ENCODE peak calls at places on chromosomes 1 and 21, in five cellular contexts. I, N, V, A and E are unnamed samples.

GRCh38 chr1:35555601-35556477 is 1.4 kb downstream of the KIAA0319L start:
- DNase-seq in I (no peak), V (no peak), A (no peak), N (no peak), E (no peak)

GRCh38 chr1:214816603-214817002 is 213.6 kb downstream of the CENPF start:
- DNase-seq in I (no peak), N (no peak), V (no peak), A (no peak), E (no peak)

GRCh38 chr1:191533254-191533653 is 625.0 kb upstream of the RGS18 start:
- DNase-seq in N (no peak), A (no peak), V (no peak), I (no peak), E (no peak)

GRCh38 chr1:56437959-56438358 is 141.4 kb downstream of the PLPP3 start:
- DNase-seq in N (no peak), I (no peak), A (no peak), V (no peak), E (no peak)

GRCh38 chr1:29456685-29457084 is 220.4 kb downstream of the PTPRU start:
- DNase-seq in A (peak), N (no peak), I (no peak), V (no peak), E (no peak)

GRCh38 chr1:216554934-216555333 is 131.7 kb upstream of the USH2A start:
- DNase-seq in N (no peak), V (no peak), A (no peak), I (no peak), E (no peak)

GRCh38 chr1:228337031-228337564 is 69.5 kb downstream of the TRIM11 start:
- DNase-seq in V (no peak), A (peak), I (no peak), N (peak), E (no peak)

GRCh38 chr1:150511551-150511950 is 3.6 kb downstream of the ECM1 start:
- DNase-seq in A (no peak), I (no peak), V (no peak), N (no peak), E (no peak)

GRCh38 chr1:218584418-218585155 is 239.5 kb downstream of the TGFB2 start:
- DNase-seq in I (no peak), N (no peak), V (no peak), A (no peak), E (no peak)

GRCh38 chr1:239719642-239720258 is 333.4 kb downstream of the CHRM3 start:
- DNase-seq in V (peak), A (no peak), I (no peak), N (no peak), E (no peak)

GRCh38 chr1:163346326-163346870 is 24.6 kb downstream of the NUF2 start:
- DNase-seq in V (no peak), N (no peak), I (no peak), A (no peak), E (no peak)

GRCh38 chr21:40658237-40658636 is 188.7 kb downstream of the DSCAM start:
- DNase-seq in N (no peak), I (no peak), V (no peak), A (no peak), E (no peak)

GRCh38 chr1:184648160-184648855 is 106.3 kb downstream of the EDEM3 start:
- DNase-seq in V (no peak), N (no peak), I (no peak), A (no peak), E (no peak)

GRCh38 chr1:212980123-212980800 is 29.9 kb downstream of the VASH2 start:
- DNase-seq in I (peak), A (peak), N (no peak), V (no peak), E (peak)

GRCh38 chr1:3483801-3484444 is 29.5 kb downstream of the ARHGEF16 start:
- DNase-seq in I (no peak), A (no peak), N (no peak), V (peak), E (no peak)

GRCh38 chr1:232547938-232548484 is 81.9 kb downstream of the SIPA1L2 start:
- DNase-seq in V (no peak), N (no peak), A (no peak), I (no peak), E (no peak)

GRCh38 chr1:83593073-83593472 is 405.9 kb downstream of the TTLL7 start:
- DNase-seq in N (no peak), A (no peak), I (no peak), V (no peak), E (no peak)

GRCh38 chr1:26159113-26160039 is 497 bp downstream of the FAM110D start:
- DNase-seq in I (no peak), A (no peak), N (no peak), V (no peak), E (no peak)

GRCh38 chr1:180397190-180397589 is 105.2 kb downstream of the ACBD6 start:
- DNase-seq in V (no peak), N (no peak), A (no peak), I (no peak), E (no peak)

GRCh38 chr1:65422241-65423203 is 2.1 kb downstream of the LEPR start:
- DNase-seq in A (no peak), I (no peak), N (no peak), V (no peak), E (no peak)

GRCh38 chr1:47830021-47830420 is 167.2 kb downstream of the TRABD2B start:
- DNase-seq in I (no peak), A (no peak), N (no peak), V (no peak), E (no peak)

GRCh38 chr1:205230965-205231364 is 3.2 kb downstream of the TMCC2 start:
- DNase-seq in I (no peak), A (no peak), V (no peak), N (no peak), E (no peak)

GRCh38 chr1:205227584-205228006 is at the start of gene TMCC2:
- DNase-seq in N (peak), A (peak), V (peak), I (peak), E (no peak)

GRCh38 chr1:205228052-205228451 is 306 bp downstream of the TMCC2 start:
- DNase-seq in V (no peak), I (no peak), A (peak), N (no peak), E (no peak)

GRCh38 chr1:205229916-205230700 is 2.4 kb downstream of the TMCC2 start:
- DNase-seq in I (no peak), N (no peak), V (no peak), A (peak), E (no peak)

DNA sequence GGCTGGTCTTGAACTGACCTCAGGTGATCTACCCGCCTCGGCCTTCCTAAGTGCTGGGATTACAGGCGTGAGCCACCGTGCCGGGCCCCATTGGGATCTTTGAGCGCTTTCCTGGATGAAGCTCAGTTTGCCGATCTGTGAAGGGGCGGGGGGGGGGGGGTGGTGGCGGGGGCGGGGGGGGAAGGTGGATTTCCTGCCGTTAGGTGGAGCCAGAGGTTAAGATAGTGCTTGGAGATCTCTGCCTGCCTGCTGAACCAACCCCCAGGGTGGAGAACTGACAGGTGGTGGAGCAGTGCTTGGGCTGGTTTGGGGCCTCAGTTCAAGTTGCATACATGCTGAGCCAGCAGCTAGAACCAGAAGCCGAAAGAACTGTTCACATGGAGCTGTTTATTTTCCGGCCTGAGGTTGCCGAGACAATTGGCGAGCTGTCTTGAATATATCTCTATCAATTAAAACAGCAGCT is 1.7 kb downstream of the TMCC2 start:
- DNase-seq in V (peak), N (no peak), A (peak), I (no peak), E (no peak)
- H3K4me3 ChIP-seq in V (no peak), N (peak), A (peak), I (peak), E (no peak)

DNA sequence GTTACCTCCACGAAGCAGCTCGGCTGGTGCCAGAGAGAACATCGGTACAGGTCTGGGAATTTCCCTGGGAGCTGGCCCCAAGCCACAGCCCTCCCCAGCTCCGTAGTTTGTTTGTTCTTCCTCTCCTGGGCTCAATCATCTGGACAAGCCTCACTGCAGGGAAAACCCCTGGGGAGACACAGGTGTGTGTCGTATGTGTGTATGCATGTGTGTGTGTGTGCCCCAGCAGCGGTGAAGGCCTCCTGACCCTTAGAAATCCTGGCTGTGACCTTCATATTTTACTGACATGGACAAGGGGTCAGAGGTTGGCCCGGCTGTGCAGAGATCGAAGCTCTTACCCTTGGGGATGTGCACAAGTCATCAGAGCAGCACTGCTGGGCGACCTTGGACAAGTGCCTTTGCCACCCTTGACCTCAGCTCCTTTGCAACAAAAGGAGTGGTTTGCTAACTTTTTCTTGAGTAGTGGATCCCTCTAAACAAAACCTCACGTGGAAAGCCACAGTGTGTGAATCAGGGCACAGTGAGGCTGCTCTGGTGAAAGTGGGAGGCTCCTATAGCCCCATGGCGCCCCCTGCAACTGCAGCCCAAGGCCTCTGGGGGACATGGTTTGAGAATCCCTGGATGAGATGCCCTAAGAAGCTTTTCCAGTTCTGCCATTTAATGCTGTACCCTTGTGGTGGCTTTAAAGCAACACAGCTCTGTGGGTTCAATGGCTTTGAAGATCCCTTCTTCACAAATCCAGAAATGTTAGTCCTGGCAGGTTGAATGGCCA is 12.3 kb upstream of the IL22RA1 start:
- DNase-seq in N (no peak), V (no peak), A (peak), I (no peak), E (no peak)
- TF ChIP-seq CTCF in N (no peak), V (peak), A (no peak), I (peak), E (no peak)

DNA sequence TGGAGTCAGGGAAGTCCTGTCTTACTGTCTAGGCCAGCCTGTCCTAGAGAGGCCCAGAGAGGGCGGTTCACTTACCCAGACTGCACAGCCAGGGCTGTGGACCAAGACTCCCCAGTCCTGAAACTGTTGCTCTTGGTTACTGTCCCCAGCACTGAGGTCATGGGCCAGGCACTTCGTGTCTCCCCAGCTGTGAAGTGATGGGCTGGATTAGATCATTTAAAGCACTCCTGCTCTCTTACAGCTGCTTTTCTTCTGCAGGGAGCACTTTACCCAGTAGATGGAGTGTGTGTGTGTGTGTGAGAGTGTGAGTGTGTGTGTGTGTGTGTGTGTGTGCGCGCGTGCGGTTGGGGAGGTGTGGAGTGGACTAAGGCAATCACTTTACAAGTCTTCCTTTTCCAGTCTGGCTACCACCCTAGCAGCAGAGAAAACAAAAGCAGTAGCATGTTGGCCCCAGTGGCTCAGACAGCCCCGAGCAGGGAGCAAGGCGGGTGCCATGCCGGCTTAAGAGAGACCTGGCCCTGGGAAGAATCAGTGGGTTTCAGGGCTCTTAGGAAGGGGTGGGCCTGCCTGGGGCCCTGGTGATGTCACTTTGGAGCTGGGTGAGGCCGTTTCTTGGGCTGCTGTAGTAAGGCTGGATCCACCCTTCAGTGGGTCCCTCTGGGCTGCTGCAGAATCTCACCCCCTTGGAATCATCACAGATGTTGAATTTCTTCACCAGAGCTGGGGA is 2.4 kb downstream of the SPSB1 start:
- DNase-seq in V (peak), A (no peak), I (no peak), N (no peak), E (peak)
- H3K4me3 ChIP-seq in V (peak), A (peak), I (peak), N (peak), E (no peak)

GRCh38 chr1:59779949-59780348 is 34.8 kb upstream of the HOOK1 start:
- DNase-seq in I (no peak), V (no peak), N (no peak), A (no peak), E (no peak)
- TF ChIP-seq CTCF in I (no peak), V (peak), N (no peak), A (no peak), E (no peak)

DNA sequence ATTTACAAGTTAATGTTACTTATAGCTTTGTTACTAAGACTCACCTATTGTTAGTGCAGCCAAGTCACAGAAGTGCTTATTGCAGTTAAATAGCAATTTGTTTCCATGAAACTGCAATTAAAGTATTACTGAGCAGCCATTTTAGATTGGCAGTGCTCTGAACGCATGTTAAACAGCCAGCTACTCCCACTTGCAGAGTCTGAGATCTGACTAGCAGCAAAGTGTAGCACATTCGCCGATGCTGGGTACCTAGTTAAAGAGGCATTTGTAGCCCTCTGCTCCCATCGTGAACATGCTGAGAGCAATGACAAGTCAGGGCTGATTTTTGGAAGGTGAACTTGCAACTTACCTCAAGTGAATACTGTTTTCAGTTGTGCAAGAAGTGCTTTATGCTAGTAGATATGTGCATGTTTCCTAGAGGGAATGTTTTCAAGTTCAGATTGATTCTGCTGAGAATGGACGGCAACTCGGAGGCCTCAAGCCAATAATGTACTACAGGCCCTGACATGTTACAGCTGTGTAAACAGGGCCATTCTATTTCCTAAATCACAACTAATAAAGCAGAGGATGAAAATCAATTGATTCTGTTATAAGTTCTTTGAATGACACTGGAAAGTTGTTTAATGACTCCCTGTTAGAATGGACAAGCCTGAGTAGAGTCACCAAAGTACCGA is 19.8 kb downstream of the LMO4 start:
- DNase-seq in N (no peak), V (no peak), I (no peak), A (no peak), E (no peak)
- H3K4me3 ChIP-seq in N (no peak), V (no peak), I (no peak), A (no peak), E (no peak)

GRCh38 chr1:103265551-103265950 is 157.2 kb upstream of the COL11A1 start:
- DNase-seq in V (no peak), I (no peak), A (no peak), N (no peak), E (no peak)

GRCh38 chr1:103266036-103266435 is 157.7 kb upstream of the COL11A1 start:
- DNase-seq in N (no peak), A (no peak), I (no peak), V (no peak), E (no peak)

GRCh38 chr1:103267271-103267670 is 158.9 kb upstream of the COL11A1 start:
- DNase-seq in A (no peak), V (no peak), I (no peak), N (no peak), E (no peak)

GRCh38 chr1:103273106-103273505 is 164.8 kb upstream of the COL11A1 start:
- DNase-seq in V (no peak), A (no peak), I (no peak), N (no peak), E (no peak)

GRCh38 chr1:103267893-103268292 is 159.6 kb upstream of the COL11A1 start:
- DNase-seq in I (no peak), N (no peak), A (no peak), V (no peak), E (no peak)
- TF ChIP-seq CTCF in I (peak), N (no peak), A (no peak), V (peak), E (peak)

GRCh38 chr1:40625476-40626382 is 39.8 kb downstream of the RIMS3 start:
- DNase-seq in A (peak), I (no peak), N (no peak), V (no peak), E (no peak)
- H3K4me3 ChIP-seq in A (no peak), I (no peak), N (no peak), V (no peak), E (no peak)